ENCODE peak calls at places on chromosomes 4 and X, in four cellular contexts. One of them, this sample, is unnamed.

GRCh38 chr4:75255261-75255660 is 258.9 kb downstream of the RCHY1 start:
- DNase-seq in IMR-90: no peak
- DNase-seq in endothelial cell of umbilical vein: no peak
- DNase-seq in GM12878: no peak
- DNase-seq in this sample: no peak

GRCh38 chr4:57193996-57194675 is 84.0 kb upstream of the IGFBP7 start:
- DNase-seq in GM12878: no peak
- DNase-seq in IMR-90: no peak
- DNase-seq in endothelial cell of umbilical vein: no peak
- DNase-seq in this sample: no peak

GRCh38 chr4:153610623-153611376 is 73.3 kb upstream of the TLR2 start:
- DNase-seq in IMR-90: no peak
- DNase-seq in endothelial cell of umbilical vein: no peak
- DNase-seq in GM12878: no peak
- DNase-seq in this sample: no peak

GRCh38 chr4:104494822-104495559 is at the start of gene CXXC4:
- DNase-seq in IMR-90: peak
- DNase-seq in endothelial cell of umbilical vein: peak
- DNase-seq in GM12878: no peak
- DNase-seq in this sample: peak

GRCh38 chr4:93319011-93319410 is 509.5 kb upstream of the ATOH1 start:
- DNase-seq in IMR-90: no peak
- DNase-seq in endothelial cell of umbilical vein: no peak
- DNase-seq in GM12878: no peak
- DNase-seq in this sample: no peak

GRCh38 chr4:3025881-3026280 is 48.5 kb downstream of the HTT-AS start:
- DNase-seq in GM12878: no peak
- DNase-seq in IMR-90: no peak
- DNase-seq in endothelial cell of umbilical vein: no peak
- DNase-seq in this sample: no peak

GRCh38 chrX:135707880-135708279 is 5.6 kb upstream of the CT45A1 start:
- DNase-seq in GM12878: no peak
- DNase-seq in IMR-90: no peak
- DNase-seq in endothelial cell of umbilical vein: peak
- DNase-seq in this sample: peak

GRCh38 chrX:107654778-107655761 is 26.8 kb downstream of the PRPS1 start:
- DNase-seq in endothelial cell of umbilical vein: peak
- DNase-seq in IMR-90: peak
- DNase-seq in GM12878: no peak
- DNase-seq in this sample: peak

GRCh38 chr4:118762146-118762545 is 73.8 kb downstream of the SEC24D start:
- DNase-seq in endothelial cell of umbilical vein: no peak
- DNase-seq in IMR-90: no peak
- DNase-seq in GM12878: no peak
- DNase-seq in this sample: no peak

GRCh38 chrX:115940888-115941332 is 229.6 kb upstream of the AGTR2 start:
- DNase-seq in GM12878: peak
- DNase-seq in IMR-90: peak
- DNase-seq in endothelial cell of umbilical vein: peak
- DNase-seq in this sample: peak

GRCh38 chrX:124931241-124931640 is 388.4 kb upstream of the TEX13C start:
- DNase-seq in endothelial cell of umbilical vein: no peak
- DNase-seq in IMR-90: no peak
- DNase-seq in GM12878: no peak
- DNase-seq in this sample: no peak

GRCh38 chrX:68978211-68978780 is 149.5 kb downstream of the EFNB1 start:
- DNase-seq in IMR-90: peak
- DNase-seq in endothelial cell of umbilical vein: peak
- DNase-seq in GM12878: no peak
- DNase-seq in this sample: no peak

GRCh38 chr4:185304944-185305690 is 90.6 kb downstream of the LRP2BP start:
- DNase-seq in IMR-90: peak
- DNase-seq in endothelial cell of umbilical vein: peak
- DNase-seq in GM12878: peak
- DNase-seq in this sample: no peak

GRCh38 chr4:67234296-67234695 is 311.0 kb downstream of the CENPC start:
- DNase-seq in GM12878: no peak
- DNase-seq in endothelial cell of umbilical vein: no peak
- DNase-seq in IMR-90: no peak
- DNase-seq in this sample: no peak

GRCh38 chr4:54226399-54227260 is 2.5 kb upstream of the PDGFRA start:
- DNase-seq in endothelial cell of umbilical vein: no peak
- DNase-seq in IMR-90: peak
- DNase-seq in GM12878: no peak
- DNase-seq in this sample: no peak

GRCh38 chr4:54227261-54228063 is 1.6 kb upstream of the PDGFRA start:
- DNase-seq in GM12878: no peak
- DNase-seq in IMR-90: peak
- DNase-seq in endothelial cell of umbilical vein: peak
- DNase-seq in this sample: no peak

GRCh38 chr4:54228064-54228527 is 997 bp upstream of the PDGFRA start:
- DNase-seq in IMR-90: peak
- DNase-seq in GM12878: no peak
- DNase-seq in endothelial cell of umbilical vein: no peak
- DNase-seq in this sample: peak

GRCh38 chr4:54224960-54225670 is 4.0 kb upstream of the PDGFRA start:
- DNase-seq in endothelial cell of umbilical vein: no peak
- DNase-seq in IMR-90: no peak
- DNase-seq in GM12878: no peak
- DNase-seq in this sample: no peak

GRCh38 chr4:54225671-54226398 is 3.3 kb upstream of the PDGFRA start:
- DNase-seq in GM12878: no peak
- DNase-seq in IMR-90: no peak
- DNase-seq in endothelial cell of umbilical vein: no peak
- DNase-seq in this sample: no peak
- TF ChIP-seq FOS in GM12878: no peak
- TF ChIP-seq FOS in IMR-90: no peak
- TF ChIP-seq FOS in endothelial cell of umbilical vein: no peak
- TF ChIP-seq FOS in this sample: no peak

GRCh38 chr4:88724406-88724805 is 26.8 kb upstream of the NAP1L5 start:
- DNase-seq in GM12878: no peak
- DNase-seq in IMR-90: no peak
- DNase-seq in endothelial cell of umbilical vein: no peak
- DNase-seq in this sample: no peak

GRCh38 chr4:88728146-88728545 is 30.5 kb upstream of the NAP1L5 start:
- DNase-seq in GM12878: no peak
- DNase-seq in endothelial cell of umbilical vein: no peak
- DNase-seq in IMR-90: no peak
- DNase-seq in this sample: no peak

GRCh38 chr4:88725143-88725542 is 27.5 kb upstream of the NAP1L5 start:
- DNase-seq in endothelial cell of umbilical vein: no peak
- DNase-seq in GM12878: no peak
- DNase-seq in IMR-90: no peak
- DNase-seq in this sample: no peak

GRCh38 chr4:88722828-88723227 is 25.2 kb upstream of the NAP1L5 start:
- DNase-seq in IMR-90: no peak
- DNase-seq in endothelial cell of umbilical vein: no peak
- DNase-seq in GM12878: no peak
- DNase-seq in this sample: no peak

DNA sequence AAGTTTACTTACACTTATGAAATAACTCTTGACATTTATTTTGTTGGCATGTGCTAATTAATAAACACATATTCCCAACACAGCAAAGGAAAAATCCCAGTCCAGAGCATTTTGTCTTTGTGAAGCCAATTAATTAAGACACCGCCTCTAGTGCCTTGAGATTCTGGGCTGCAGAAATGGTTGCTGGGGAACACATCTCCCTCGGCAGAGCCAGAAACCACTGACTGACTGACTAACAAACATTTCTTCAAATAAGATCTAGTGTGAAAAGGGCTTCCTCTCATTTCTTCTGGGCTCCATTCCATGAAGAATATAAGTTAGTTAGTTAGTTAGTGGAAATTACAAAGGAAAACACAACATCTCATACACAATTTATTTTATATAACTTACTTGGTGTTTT is 28.4 kb upstream of the NAP1L5 start:
- DNase-seq in GM12878: no peak
- DNase-seq in endothelial cell of umbilical vein: no peak
- DNase-seq in IMR-90: peak
- DNase-seq in this sample: no peak
- TF ChIP-seq FOS in GM12878: no peak
- TF ChIP-seq FOS in endothelial cell of umbilical vein: no peak
- TF ChIP-seq FOS in IMR-90: no peak
- TF ChIP-seq FOS in this sample: no peak

DNA sequence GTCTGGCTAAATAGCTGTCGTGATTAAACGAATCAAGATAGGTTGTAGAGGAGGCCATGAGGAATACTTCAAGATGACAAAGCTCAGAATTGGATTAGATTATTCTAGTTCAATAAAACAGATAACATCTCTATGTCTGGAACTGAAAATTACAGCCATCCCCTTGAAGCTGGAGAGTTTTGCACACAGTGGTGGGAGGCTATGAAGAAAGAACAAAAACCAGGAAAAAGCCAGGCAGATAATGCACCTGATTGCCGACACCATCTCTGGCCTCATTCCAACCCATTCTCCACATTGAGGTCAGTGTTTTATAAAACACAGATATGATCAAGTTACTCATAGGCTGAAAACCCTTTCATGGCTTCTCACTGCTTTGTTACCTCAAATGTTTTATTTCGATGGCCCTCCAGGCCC is 188.3 kb downstream of the RASL11B start:
- DNase-seq in endothelial cell of umbilical vein: peak
- DNase-seq in GM12878: no peak
- DNase-seq in IMR-90: no peak
- DNase-seq in this sample: no peak
- TF ChIP-seq FOS in endothelial cell of umbilical vein: no peak
- TF ChIP-seq FOS in GM12878: no peak
- TF ChIP-seq FOS in IMR-90: no peak
- TF ChIP-seq FOS in this sample: no peak

GRCh38 chr4:178814908-178815307 is 1372.7 kb upstream of the AGA start:
- DNase-seq in endothelial cell of umbilical vein: no peak
- DNase-seq in GM12878: no peak
- DNase-seq in IMR-90: no peak
- DNase-seq in this sample: no peak
- TF ChIP-seq FOS in endothelial cell of umbilical vein: no peak
- TF ChIP-seq FOS in GM12878: no peak
- TF ChIP-seq FOS in IMR-90: no peak
- TF ChIP-seq FOS in this sample: no peak

GRCh38 chr4:1364217-1364616 is 17.2 kb downstream of the UVSSA start:
- DNase-seq in GM12878: no peak
- DNase-seq in endothelial cell of umbilical vein: no peak
- DNase-seq in IMR-90: no peak
- DNase-seq in this sample: no peak

GRCh38 chr4:1367230-1367935 is 20.4 kb downstream of the UVSSA start:
- DNase-seq in endothelial cell of umbilical vein: no peak
- DNase-seq in IMR-90: no peak
- DNase-seq in GM12878: no peak
- DNase-seq in this sample: no peak

GRCh38 chr4:1364748-1365147 is 17.7 kb downstream of the UVSSA start:
- DNase-seq in GM12878: no peak
- DNase-seq in IMR-90: no peak
- DNase-seq in endothelial cell of umbilical vein: no peak
- DNase-seq in this sample: no peak

GRCh38 chr4:1366371-1367229 is 19.6 kb downstream of the UVSSA start:
- DNase-seq in IMR-90: no peak
- DNase-seq in GM12878: no peak
- DNase-seq in endothelial cell of umbilical vein: no peak
- DNase-seq in this sample: no peak

DNA sequence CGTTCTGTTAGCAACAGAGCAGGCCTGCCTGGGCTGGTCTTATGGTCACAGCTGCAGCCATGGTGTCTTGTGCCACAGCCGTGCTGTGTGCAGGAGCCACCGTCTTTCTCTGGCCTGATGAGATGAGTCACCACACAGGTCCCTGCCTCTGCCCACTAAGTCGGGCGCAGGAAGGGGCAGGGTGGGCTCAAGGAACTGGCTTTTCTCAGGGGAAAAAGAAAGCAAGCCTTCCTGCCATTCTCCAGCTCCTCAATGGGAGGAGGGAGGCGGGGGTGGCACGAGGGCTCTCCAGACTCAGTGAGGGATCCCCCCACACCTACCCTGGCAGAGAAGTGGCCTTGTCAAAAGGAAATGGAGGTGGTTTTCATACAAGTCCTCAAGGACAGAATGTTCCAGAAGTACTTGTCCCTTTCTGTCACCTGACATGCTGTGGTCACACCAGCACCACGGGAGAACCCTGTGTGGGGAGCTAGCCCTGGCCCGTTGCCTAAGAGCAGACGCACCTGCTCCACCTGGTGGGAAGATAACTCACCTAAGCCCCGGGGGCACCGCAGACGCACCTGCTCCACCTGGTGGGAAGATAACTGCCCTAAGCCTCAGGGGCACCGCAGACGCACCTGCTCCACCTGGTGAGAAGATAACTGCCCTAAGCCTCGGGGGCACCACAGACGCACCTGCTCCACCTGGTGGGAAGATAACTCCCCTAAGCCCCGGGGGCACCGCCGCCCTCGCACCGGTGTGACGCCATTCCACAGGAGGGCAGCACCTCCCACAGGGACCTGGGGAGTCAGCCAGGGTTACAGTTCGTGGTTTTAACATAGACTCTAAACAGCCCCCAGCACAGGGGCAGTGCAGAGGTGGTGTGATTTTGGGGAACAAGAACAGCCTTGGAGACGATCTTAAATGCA is 18.5 kb downstream of the UVSSA start:
- DNase-seq in IMR-90: no peak
- DNase-seq in GM12878: no peak
- DNase-seq in endothelial cell of umbilical vein: no peak
- DNase-seq in this sample: no peak
- TF ChIP-seq FOS in IMR-90: no peak
- TF ChIP-seq FOS in GM12878: no peak
- TF ChIP-seq FOS in endothelial cell of umbilical vein: no peak
- TF ChIP-seq FOS in this sample: no peak

DNA sequence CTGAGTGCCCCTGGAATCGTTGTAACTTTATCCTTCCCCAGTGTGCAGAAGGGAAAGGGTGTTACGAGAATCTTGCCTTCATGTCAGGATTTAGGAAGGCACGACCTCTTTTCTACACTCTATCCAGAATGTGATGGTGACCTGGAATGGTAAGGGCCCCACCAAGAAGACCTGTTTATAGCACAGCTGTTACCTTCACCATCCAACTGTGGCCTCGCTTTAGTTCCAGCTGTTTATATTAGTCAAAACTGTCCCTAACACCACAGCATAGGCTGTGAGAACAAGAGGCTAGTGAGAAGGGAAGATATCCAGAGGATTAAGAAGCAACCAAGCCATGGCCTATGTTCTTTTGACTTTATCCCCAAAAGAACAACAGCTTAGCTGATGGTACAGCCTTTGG is 28.0 kb downstream of the ARX start:
- DNase-seq in GM12878: no peak
- DNase-seq in IMR-90: no peak
- DNase-seq in endothelial cell of umbilical vein: no peak
- DNase-seq in this sample: no peak
- TF ChIP-seq FOS in GM12878: no peak
- TF ChIP-seq FOS in IMR-90: no peak
- TF ChIP-seq FOS in endothelial cell of umbilical vein: no peak
- TF ChIP-seq FOS in this sample: no peak

GRCh38 chr4:164012396-164013027 is 518.0 kb downstream of the TMA16 start:
- DNase-seq in GM12878: no peak
- DNase-seq in IMR-90: no peak
- DNase-seq in endothelial cell of umbilical vein: no peak
- DNase-seq in this sample: no peak
- TF ChIP-seq FOS in GM12878: no peak
- TF ChIP-seq FOS in IMR-90: no peak
- TF ChIP-seq FOS in endothelial cell of umbilical vein: no peak
- TF ChIP-seq FOS in this sample: no peak

GRCh38 chrX:133366735-133367134 is 48.6 kb downstream of the GPC4 start:
- DNase-seq in IMR-90: no peak
- DNase-seq in endothelial cell of umbilical vein: no peak
- DNase-seq in GM12878: no peak
- DNase-seq in this sample: no peak
- TF ChIP-seq FOS in IMR-90: no peak
- TF ChIP-seq FOS in endothelial cell of umbilical vein: no peak
- TF ChIP-seq FOS in GM12878: no peak
- TF ChIP-seq FOS in this sample: no peak

GRCh38 chrX:11049976-11050375 is 61.2 kb upstream of the HCCS start:
- DNase-seq in GM12878: no peak
- DNase-seq in IMR-90: no peak
- DNase-seq in endothelial cell of umbilical vein: no peak
- DNase-seq in this sample: no peak
- TF ChIP-seq FOS in GM12878: no peak
- TF ChIP-seq FOS in IMR-90: no peak
- TF ChIP-seq FOS in endothelial cell of umbilical vein: no peak
- TF ChIP-seq FOS in this sample: no peak

This sample was measured in K562.